ENCODE peak calls at places on chromosomes 5 and 9, in four cellular contexts. One of them, this sample, is unnamed.
A peak's percentile ranks its signal among the peaks of the same experiment; 100 is the strongest.

GRCh38 chr5:115343855-115344254 is 47.4 kb upstream of the CCDC112 start:
- DNase-seq in trophoblast cell: no peak
- DNase-seq in IMR-90: peak; percentile 84
- DNase-seq in H9: no peak
- DNase-seq in this sample: peak; percentile 63

GRCh38 chr9:71285191-71285656 is 163.8 kb upstream of the TRPM3 start:
- DNase-seq in IMR-90: peak; percentile 54
- DNase-seq in trophoblast cell: peak; percentile 89
- DNase-seq in H9: peak; percentile 33
- DNase-seq in this sample: peak; percentile 62

GRCh38 chr9:98219364-98219716 is 26.9 kb upstream of the CORO2A start:
- DNase-seq in trophoblast cell: no peak
- DNase-seq in H9: no peak
- DNase-seq in IMR-90: no peak
- DNase-seq in this sample: no peak

GRCh38 chr5:35598707-35599370 is 18.8 kb upstream of the SPEF2 start:
- DNase-seq in trophoblast cell: no peak
- DNase-seq in IMR-90: no peak
- DNase-seq in H9: peak; percentile 75
- DNase-seq in this sample: no peak

GRCh38 chr9:87800456-87800855 is 74.5 kb downstream of the CTSL start:
- DNase-seq in IMR-90: no peak
- DNase-seq in H9: no peak
- DNase-seq in trophoblast cell: no peak
- DNase-seq in this sample: no peak

GRCh38 chr9:126429190-126429589 is 102.6 kb downstream of the MVB12B start:
- DNase-seq in IMR-90: no peak
- DNase-seq in H9: no peak
- DNase-seq in trophoblast cell: no peak
- DNase-seq in this sample: no peak

GRCh38 chr9:111870774-111871542 is 25.7 kb upstream of the UGCG start:
- DNase-seq in trophoblast cell: no peak
- DNase-seq in IMR-90: no peak
- DNase-seq in H9: no peak
- DNase-seq in this sample: no peak

GRCh38 chr9:131799177-131799823 is 59.4 kb upstream of the RAPGEF1 start:
- DNase-seq in H9: peak; percentile 79
- DNase-seq in trophoblast cell: peak; percentile 58
- DNase-seq in IMR-90: peak; percentile 34
- DNase-seq in this sample: peak; percentile 52

GRCh38 chr9:101437806-101438232 is 2.2 kb upstream of the ALDOB start:
- DNase-seq in trophoblast cell: no peak
- DNase-seq in IMR-90: no peak
- DNase-seq in H9: no peak
- DNase-seq in this sample: no peak

GRCh38 chr5:85441138-85441537 is 1056.5 kb upstream of the EDIL3 start:
- DNase-seq in H9: no peak
- DNase-seq in IMR-90: no peak
- DNase-seq in trophoblast cell: no peak
- DNase-seq in this sample: peak; percentile 16

GRCh38 chr9:122377241-122378164 is 6.7 kb downstream of the PTGS1 start:
- DNase-seq in IMR-90: peak; percentile 36
- DNase-seq in trophoblast cell: no peak
- DNase-seq in H9: no peak
- DNase-seq in this sample: no peak

GRCh38 chr5:159050408-159051091 is 49.2 kb downstream of the EBF1 start:
- DNase-seq in trophoblast cell: no peak
- DNase-seq in IMR-90: peak; percentile 32
- DNase-seq in H9: no peak
- DNase-seq in this sample: peak; percentile 73

GRCh38 chr9:86795861-86796497 is 151.3 kb downstream of the GAS1 start:
- DNase-seq in trophoblast cell: peak; percentile 9
- DNase-seq in IMR-90: peak; percentile 83
- DNase-seq in H9: no peak
- DNase-seq in this sample: no peak

GRCh38 chr9:135135927-135136311 is 48.5 kb downstream of the OLFM1 start:
- DNase-seq in trophoblast cell: no peak
- DNase-seq in H9: no peak
- DNase-seq in IMR-90: no peak
- DNase-seq in this sample: no peak

GRCh38 chr9:123556464-123557435 is 200.8 kb downstream of the CRB2 start:
- DNase-seq in H9: no peak
- DNase-seq in IMR-90: peak; percentile 26
- DNase-seq in trophoblast cell: no peak
- DNase-seq in this sample: no peak

GRCh38 chr9:16954032-16954431 is 83.6 kb upstream of the BNC2 start:
- DNase-seq in H9: no peak
- DNase-seq in trophoblast cell: no peak
- DNase-seq in IMR-90: no peak
- DNase-seq in this sample: no peak

GRCh38 chr9:136078498-136079011 is 16.5 kb downstream of the NACC2 start:
- DNase-seq in IMR-90: no peak
- DNase-seq in trophoblast cell: no peak
- DNase-seq in H9: peak; percentile 25
- DNase-seq in this sample: no peak

GRCh38 chr5:77080905-77081304 is 6.2 kb downstream of the ZBED3 start:
- DNase-seq in H9: no peak
- DNase-seq in IMR-90: no peak
- DNase-seq in trophoblast cell: no peak
- DNase-seq in this sample: no peak

GRCh38 chr5:145579336-145579735 is 255.8 kb downstream of the PRELID2 start:
- DNase-seq in IMR-90: no peak
- DNase-seq in trophoblast cell: no peak
- DNase-seq in H9: no peak
- DNase-seq in this sample: no peak

GRCh38 chr5:68464424-68464823 is 248.9 kb downstream of the PIK3R1 start:
- DNase-seq in IMR-90: peak; percentile 36
- DNase-seq in H9: no peak
- DNase-seq in trophoblast cell: peak; percentile 67
- DNase-seq in this sample: peak; percentile 24

GRCh38 chr9:33374634-33375237 is 27.6 kb downstream of the AQP7 start:
- DNase-seq in trophoblast cell: peak; percentile 96
- DNase-seq in IMR-90: peak; percentile 74
- DNase-seq in H9: peak; percentile 83
- DNase-seq in this sample: peak; percentile 82

GRCh38 chr5:95892784-95893354 is 68.8 kb downstream of the ELL2 start:
- DNase-seq in IMR-90: no peak
- DNase-seq in H9: peak; percentile 40
- DNase-seq in trophoblast cell: peak; percentile 32
- DNase-seq in this sample: peak; percentile 57

GRCh38 chr9:136059851-136060670 is 35.0 kb downstream of the NACC2 start:
- DNase-seq in H9: no peak
- DNase-seq in IMR-90: peak; percentile 62
- DNase-seq in trophoblast cell: peak; percentile 27
- DNase-seq in this sample: peak; percentile 78

DNA sequence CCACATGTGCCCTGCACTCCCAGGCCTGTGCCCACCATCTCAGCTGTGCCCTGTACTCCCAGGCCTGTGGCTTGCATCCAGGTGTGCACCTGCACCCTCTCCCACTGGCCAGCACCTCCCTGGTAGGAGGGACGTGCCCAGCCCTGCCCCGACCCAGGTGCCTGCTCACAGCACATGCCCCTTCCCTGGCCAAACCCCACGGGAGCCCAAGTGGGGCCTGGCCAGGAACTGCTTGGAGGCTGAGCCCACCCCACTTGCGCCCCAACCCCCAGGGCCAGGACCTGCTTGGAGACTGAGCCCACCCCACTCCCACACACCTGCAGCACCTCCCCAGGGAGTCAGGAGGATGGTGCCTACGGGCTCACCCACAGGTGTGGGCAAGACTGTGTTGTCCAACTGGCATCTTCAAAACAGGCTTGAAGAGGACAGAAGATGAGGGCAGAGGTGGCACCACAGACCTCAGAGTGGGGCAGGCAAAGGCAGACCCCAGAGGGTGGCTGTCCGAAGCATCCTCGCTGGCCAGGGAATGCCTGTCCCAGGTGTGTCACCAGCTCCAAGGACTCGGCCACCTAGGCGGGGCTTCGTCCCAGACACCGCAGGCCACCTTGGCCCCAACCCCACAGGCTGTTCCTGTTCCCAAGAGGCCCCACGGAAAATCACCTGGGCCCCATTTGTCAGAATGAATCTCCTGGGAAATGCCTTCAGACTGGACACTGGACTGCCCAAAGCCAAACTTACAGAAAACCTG is 10.8 kb downstream of the ZDHHC11B start:
- DNase-seq in IMR-90: no peak
- DNase-seq in trophoblast cell: no peak
- DNase-seq in H9: peak; percentile 19
- DNase-seq in this sample: no peak
- H3K14ac ChIP-seq in IMR-90: no peak overlapping the region
- H3K14ac ChIP-seq in trophoblast cell: no peak overlapping the region
- H3K14ac ChIP-seq in H9: no peak overlapping the region
- H3K14ac ChIP-seq in this sample: no peak overlapping the region

GRCh38 chr9:134058716-134059115 is 9.1 kb downstream of the BRD3 start:
- DNase-seq in H9: peak; percentile 18
- DNase-seq in trophoblast cell: no peak
- DNase-seq in IMR-90: peak; percentile 9
- DNase-seq in this sample: no peak

GRCh38 chr9:134055981-134056461 is 11.8 kb downstream of the BRD3 start:
- DNase-seq in trophoblast cell: peak; percentile 83
- DNase-seq in H9: no peak
- DNase-seq in IMR-90: peak; percentile 62
- DNase-seq in this sample: no peak

GRCh38 chr9:134056483-134057310 is 11.1 kb downstream of the BRD3 start:
- DNase-seq in IMR-90: no peak
- DNase-seq in H9: no peak
- DNase-seq in trophoblast cell: peak; percentile 34
- DNase-seq in this sample: no peak

GRCh38 chr9:134057751-134058701 is 9.8 kb downstream of the BRD3 start:
- DNase-seq in IMR-90: no peak
- DNase-seq in H9: no peak
- DNase-seq in trophoblast cell: no peak
- DNase-seq in this sample: no peak

GRCh38 chr9:134057311-134057665 is 10.5 kb downstream of the BRD3 start:
- DNase-seq in trophoblast cell: no peak
- DNase-seq in IMR-90: no peak
- DNase-seq in H9: no peak
- DNase-seq in this sample: no peak
- H3K4me1 ChIP-seq in trophoblast cell: peaks cover 29% of the 10 kb centered on the region
- H3K4me1 ChIP-seq in IMR-90: peaks cover 18% of the 10 kb centered on the region
- H3K4me1 ChIP-seq in H9: no peaks in the 10 kb centered on the region
- H3K4me1 ChIP-seq in this sample: peaks cover 71% of the 10 kb centered on the region

DNA sequence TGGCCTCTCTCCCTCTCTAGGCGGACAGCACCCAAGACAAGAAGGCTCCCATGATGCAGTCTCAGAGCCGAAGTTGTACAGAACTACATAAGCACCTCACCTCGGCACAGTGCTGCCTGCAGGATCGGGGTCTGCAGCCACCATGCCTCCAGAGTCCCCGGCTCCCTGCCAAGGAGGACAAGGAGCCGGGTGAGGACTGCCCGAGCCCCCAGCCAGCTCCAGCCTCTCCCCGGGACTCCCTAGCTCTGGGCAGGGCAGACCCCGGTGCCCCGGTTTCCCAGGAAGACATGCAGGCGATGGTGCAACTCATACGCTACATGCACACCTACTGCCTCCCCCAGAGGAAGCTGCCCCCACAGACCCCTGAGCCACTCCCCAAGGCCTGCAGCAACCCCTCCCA is 102.5 kb downstream of the PPARGC1B start:
- DNase-seq in H9: no peak
- DNase-seq in IMR-90: no peak
- DNase-seq in trophoblast cell: no peak
- DNase-seq in this sample: no peak
- H3K14ac ChIP-seq in H9: no peak overlapping the region
- H3K14ac ChIP-seq in IMR-90: no peak overlapping the region
- H3K14ac ChIP-seq in trophoblast cell: no peak overlapping the region
- H3K14ac ChIP-seq in this sample: no peak overlapping the region

GRCh38 chr9:137205126-137206069 is at the start of the genes NDOR1 and TMEM203:
- DNase-seq in H9: peak; percentile 89
- DNase-seq in IMR-90: peak; percentile 77
- DNase-seq in trophoblast cell: peak; percentile 95
- DNase-seq in this sample: peak; percentile 87

GRCh38 chr9:137204731-137205125 is 720 bp downstream of the TMEM203 start:
- DNase-seq in IMR-90: no peak
- DNase-seq in trophoblast cell: no peak
- DNase-seq in H9: no peak
- DNase-seq in this sample: no peak

GRCh38 chr9:137200311-137201204 is at the start of gene TPRN:
- DNase-seq in trophoblast cell: peak; percentile 99
- DNase-seq in H9: peak; percentile 99
- DNase-seq in IMR-90: peak; percentile 98
- DNase-seq in this sample: peak; percentile 99

GRCh38 chr9:137201205-137201868 is 796 bp upstream of the TPRN start:
- DNase-seq in IMR-90: no peak
- DNase-seq in trophoblast cell: no peak
- DNase-seq in H9: no peak
- DNase-seq in this sample: no peak

DNA sequence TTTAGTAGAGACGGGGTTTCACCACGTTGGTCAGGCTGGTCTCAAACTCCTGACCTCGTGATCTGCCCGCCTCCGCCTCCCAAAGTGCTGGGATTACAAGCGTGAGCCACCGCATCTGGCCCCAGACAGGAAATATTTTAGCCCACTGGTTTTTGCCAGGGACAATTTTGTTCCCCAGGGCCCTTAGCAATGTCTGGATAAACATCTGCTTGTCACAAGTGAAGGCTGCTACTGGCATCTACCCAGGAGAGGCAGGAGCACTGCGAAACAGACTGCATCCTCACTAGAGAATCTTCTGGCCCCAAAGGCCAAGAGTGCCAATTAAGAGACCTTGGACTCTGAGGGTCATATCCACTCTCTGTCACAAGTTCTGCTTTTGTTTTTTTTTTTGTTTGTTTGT is 2.4 kb upstream of the TPRN start:
- DNase-seq in IMR-90: no peak
- DNase-seq in H9: no peak
- DNase-seq in trophoblast cell: no peak
- DNase-seq in this sample: no peak
- H3K4me1 ChIP-seq in IMR-90: peaks cover 24% of the 10 kb centered on the region
- H3K4me1 ChIP-seq in H9: no peaks in the 10 kb centered on the region
- H3K4me1 ChIP-seq in trophoblast cell: peaks cover 25% of the 10 kb centered on the region
- H3K4me1 ChIP-seq in this sample: peaks cover 48% of the 10 kb centered on the region

DNA sequence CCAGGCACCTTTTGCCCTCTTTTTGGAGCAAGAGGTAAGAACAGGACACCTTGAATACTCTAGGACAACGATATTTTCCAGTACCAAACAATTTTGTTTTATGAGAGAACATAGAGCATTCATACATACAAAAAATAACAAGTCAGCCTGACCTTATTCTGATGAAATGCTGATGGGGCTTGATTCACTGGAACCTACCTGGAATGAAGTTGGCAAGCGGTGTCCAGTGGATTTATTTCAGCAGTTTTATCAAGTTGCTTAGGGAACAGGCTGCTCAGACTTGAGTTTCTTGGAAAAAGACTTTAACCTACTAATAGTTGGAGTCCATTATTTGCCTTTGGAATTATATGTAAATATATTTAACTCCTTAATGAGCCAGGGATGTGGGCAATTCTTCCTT is 322.0 kb downstream of the ARRDC3 start:
- DNase-seq in H9: no peak
- DNase-seq in IMR-90: no peak
- DNase-seq in trophoblast cell: no peak
- DNase-seq in this sample: no peak
- H3K14ac ChIP-seq in H9: no peak overlapping the region
- H3K14ac ChIP-seq in IMR-90: no peak overlapping the region
- H3K14ac ChIP-seq in trophoblast cell: no peak overlapping the region
- H3K14ac ChIP-seq in this sample: no peak overlapping the region

GRCh38 chr5:10704949-10705621 is 55.9 kb downstream of the DAP start:
- DNase-seq in H9: no peak
- DNase-seq in IMR-90: peak; percentile 86
- DNase-seq in trophoblast cell: peak; percentile 94
- DNase-seq in this sample: peak; percentile 70
- H3K4me1 ChIP-seq in H9: peaks cover 20% of the 10 kb centered on the region
- H3K4me1 ChIP-seq in IMR-90: peaks cover 39% of the 10 kb centered on the region
- H3K4me1 ChIP-seq in trophoblast cell: peaks cover 51% of the 10 kb centered on the region
- H3K4me1 ChIP-seq in this sample: peaks cover 53% of the 10 kb centered on the region

This sample was measured in mesenchymal stem cell.